ENCODE peak calls at places on chromosomes 1 and 21, in seven cellular contexts. One of them, this sample, is unnamed.

GRCh38 chr1:1281533-1282321 is 1.5 kb downstream of the SCNN1D start:
- DNase-seq in PC-3: peak; percentile 97
- DNase-seq in ovary: no peak
- DNase-seq in IMR-90: peak; percentile 81
- DNase-seq in kidney: peak; percentile 92
- DNase-seq in progenitor cell of endocrine pancreas: no peak
- DNase-seq in body of pancreas: peak; percentile 84
- DNase-seq in this sample: no peak

GRCh38 chr1:36300526-36300925 is 5.6 kb upstream of the SH3D21 start:
- DNase-seq in ovary: no peak
- DNase-seq in PC-3: peak; percentile 76
- DNase-seq in progenitor cell of endocrine pancreas: no peak
- DNase-seq in body of pancreas: no peak
- DNase-seq in kidney: no peak
- DNase-seq in IMR-90: peak; percentile 53
- DNase-seq in this sample: no peak

GRCh38 chr1:39808784-39809517 is 20.3 kb upstream of the BMP8B start:
- DNase-seq in kidney: no peak
- DNase-seq in PC-3: no peak
- DNase-seq in body of pancreas: no peak
- DNase-seq in IMR-90: no peak
- DNase-seq in progenitor cell of endocrine pancreas: no peak
- DNase-seq in ovary: no peak
- DNase-seq in this sample: no peak

GRCh38 chr1:227318852-227319607 is 738 bp upstream of the CDC42BPA start:
- DNase-seq in body of pancreas: peak; percentile 40
- DNase-seq in progenitor cell of endocrine pancreas: no peak
- DNase-seq in PC-3: peak; percentile 76
- DNase-seq in ovary: peak; percentile 63
- DNase-seq in IMR-90: peak; percentile 56
- DNase-seq in kidney: peak; percentile 81
- DNase-seq in this sample: no peak

GRCh38 chr1:176522310-176522846 is 59.4 kb downstream of the PAPPA2 start:
- DNase-seq in body of pancreas: no peak
- DNase-seq in kidney: no peak
- DNase-seq in PC-3: peak; percentile 35
- DNase-seq in IMR-90: no peak
- DNase-seq in progenitor cell of endocrine pancreas: no peak
- DNase-seq in ovary: no peak
- DNase-seq in this sample: no peak

GRCh38 chr1:100494393-100495084 is 43.4 kb upstream of the GPR88 start:
- DNase-seq in IMR-90: peak; percentile 84
- DNase-seq in progenitor cell of endocrine pancreas: no peak
- DNase-seq in PC-3: peak; percentile 81
- DNase-seq in ovary: no peak
- DNase-seq in body of pancreas: no peak
- DNase-seq in kidney: no peak
- DNase-seq in this sample: no peak

GRCh38 chr1:9100471-9101043 is 28.3 kb downstream of the GPR157 start:
- DNase-seq in IMR-90: peak; percentile 83
- DNase-seq in kidney: no peak
- DNase-seq in progenitor cell of endocrine pancreas: no peak
- DNase-seq in body of pancreas: no peak
- DNase-seq in PC-3: no peak
- DNase-seq in ovary: no peak
- DNase-seq in this sample: no peak

GRCh38 chr1:47690341-47691244 is 252.7 kb downstream of the FOXD2 start:
- DNase-seq in progenitor cell of endocrine pancreas: no peak
- DNase-seq in PC-3: no peak
- DNase-seq in kidney: no peak
- DNase-seq in IMR-90: no peak
- DNase-seq in ovary: no peak
- DNase-seq in body of pancreas: no peak
- DNase-seq in this sample: peak; percentile 13

GRCh38 chr1:195908121-195908520 is 700.1 kb downstream of the KCNT2 start:
- DNase-seq in ovary: no peak
- DNase-seq in IMR-90: peak; percentile 63
- DNase-seq in kidney: no peak
- DNase-seq in progenitor cell of endocrine pancreas: no peak
- DNase-seq in body of pancreas: no peak
- DNase-seq in PC-3: peak; percentile 4
- DNase-seq in this sample: no peak

GRCh38 chr1:154822717-154823116 is 47.4 kb downstream of the KCNN3 start:
- DNase-seq in PC-3: no peak
- DNase-seq in progenitor cell of endocrine pancreas: no peak
- DNase-seq in kidney: no peak
- DNase-seq in IMR-90: no peak
- DNase-seq in ovary: no peak
- DNase-seq in body of pancreas: no peak
- DNase-seq in this sample: no peak

GRCh38 chr1:184626076-184627011 is 128.3 kb downstream of the EDEM3 start:
- DNase-seq in IMR-90: no peak
- DNase-seq in progenitor cell of endocrine pancreas: no peak
- DNase-seq in body of pancreas: no peak
- DNase-seq in PC-3: no peak
- DNase-seq in ovary: peak; percentile 25
- DNase-seq in kidney: no peak
- DNase-seq in this sample: no peak

GRCh38 chr21:15804247-15804985 is 74.6 kb downstream of the USP25 start:
- DNase-seq in body of pancreas: no peak
- DNase-seq in IMR-90: no peak
- DNase-seq in kidney: no peak
- DNase-seq in PC-3: no peak
- DNase-seq in ovary: no peak
- DNase-seq in progenitor cell of endocrine pancreas: no peak
- DNase-seq in this sample: no peak

GRCh38 chr1:32612189-32612881 is 38.0 kb downstream of the ZBTB8OS start:
- DNase-seq in progenitor cell of endocrine pancreas: peak; percentile 78
- DNase-seq in IMR-90: peak; percentile 51
- DNase-seq in PC-3: peak; percentile 87
- DNase-seq in kidney: peak; percentile 92
- DNase-seq in ovary: peak; percentile 66
- DNase-seq in body of pancreas: peak; percentile 91
- DNase-seq in this sample: peak; percentile 83

GRCh38 chr1:208183977-208184901 is 59.9 kb downstream of the PLXNA2 start:
- DNase-seq in progenitor cell of endocrine pancreas: no peak
- DNase-seq in IMR-90: peak; percentile 40
- DNase-seq in body of pancreas: no peak
- DNase-seq in PC-3: peak; percentile 99
- DNase-seq in ovary: peak; percentile 46
- DNase-seq in kidney: no peak
- DNase-seq in this sample: no peak

GRCh38 chr1:68819190-68819829 is 322.4 kb upstream of the DEPDC1 start:
- DNase-seq in kidney: no peak
- DNase-seq in IMR-90: peak; percentile 1
- DNase-seq in ovary: no peak
- DNase-seq in progenitor cell of endocrine pancreas: no peak
- DNase-seq in PC-3: peak; percentile 5
- DNase-seq in body of pancreas: no peak
- DNase-seq in this sample: no peak

GRCh38 chr1:185068362-185068761 is 23.0 kb downstream of the RNF2 start:
- DNase-seq in PC-3: no peak
- DNase-seq in body of pancreas: no peak
- DNase-seq in ovary: no peak
- DNase-seq in progenitor cell of endocrine pancreas: no peak
- DNase-seq in IMR-90: no peak
- DNase-seq in kidney: no peak
- DNase-seq in this sample: no peak

GRCh38 chr1:41500378-41500777 is 15.9 kb upstream of the EDN2 start:
- DNase-seq in PC-3: peak; percentile 94
- DNase-seq in kidney: peak; percentile 93
- DNase-seq in body of pancreas: peak; percentile 92
- DNase-seq in ovary: no peak
- DNase-seq in IMR-90: no peak
- DNase-seq in progenitor cell of endocrine pancreas: no peak
- DNase-seq in this sample: no peak

GRCh38 chr21:36087362-36088138 is 17.7 kb downstream of the CBR1 start:
- DNase-seq in kidney: no peak
- DNase-seq in IMR-90: peak; percentile 23
- DNase-seq in body of pancreas: no peak
- DNase-seq in PC-3: no peak
- DNase-seq in ovary: no peak
- DNase-seq in progenitor cell of endocrine pancreas: no peak
- DNase-seq in this sample: no peak

GRCh38 chr1:181134543-181135461 is 46.3 kb downstream of the IER5 start:
- DNase-seq in ovary: no peak
- DNase-seq in body of pancreas: peak; percentile 61
- DNase-seq in progenitor cell of endocrine pancreas: no peak
- DNase-seq in PC-3: peak; percentile 53
- DNase-seq in kidney: peak; percentile 74
- DNase-seq in IMR-90: peak; percentile 77
- DNase-seq in this sample: no peak

GRCh38 chr1:156860639-156861423 is at the start of gene NTRK1:
- DNase-seq in kidney: no peak
- DNase-seq in progenitor cell of endocrine pancreas: no peak
- DNase-seq in IMR-90: no peak
- DNase-seq in body of pancreas: no peak
- DNase-seq in PC-3: peak; percentile 38
- DNase-seq in ovary: no peak
- DNase-seq in this sample: no peak

GRCh38 chr1:46491500-46492268 is 2.0 kb downstream of the DMBX1 start:
- DNase-seq in IMR-90: no peak
- DNase-seq in body of pancreas: no peak
- DNase-seq in ovary: no peak
- DNase-seq in kidney: peak; percentile 39
- DNase-seq in progenitor cell of endocrine pancreas: no peak
- DNase-seq in PC-3: no peak
- DNase-seq in this sample: no peak

GRCh38 chr1:225449261-225449660 is 21.4 kb upstream of the LBR start:
- DNase-seq in progenitor cell of endocrine pancreas: no peak
- DNase-seq in ovary: no peak
- DNase-seq in IMR-90: no peak
- DNase-seq in PC-3: peak; percentile 96
- DNase-seq in kidney: no peak
- DNase-seq in body of pancreas: no peak
- DNase-seq in this sample: no peak

GRCh38 chr1:70140343-70140742 is 65.0 kb downstream of the LRRC40 start:
- DNase-seq in PC-3: no peak
- DNase-seq in kidney: no peak
- DNase-seq in ovary: peak; percentile 15
- DNase-seq in progenitor cell of endocrine pancreas: no peak
- DNase-seq in body of pancreas: no peak
- DNase-seq in IMR-90: peak; percentile 78
- DNase-seq in this sample: no peak

GRCh38 chr1:70140894-70141293 is 64.5 kb downstream of the LRRC40 start:
- DNase-seq in IMR-90: peak; percentile 25
- DNase-seq in body of pancreas: no peak
- DNase-seq in ovary: no peak
- DNase-seq in PC-3: no peak
- DNase-seq in kidney: no peak
- DNase-seq in progenitor cell of endocrine pancreas: no peak
- DNase-seq in this sample: no peak

GRCh38 chr1:70143052-70143659 is 62.2 kb downstream of the LRRC40 start:
- DNase-seq in ovary: no peak
- DNase-seq in progenitor cell of endocrine pancreas: no peak
- DNase-seq in PC-3: peak; percentile 22
- DNase-seq in body of pancreas: no peak
- DNase-seq in kidney: no peak
- DNase-seq in IMR-90: peak; percentile 75
- DNase-seq in this sample: no peak

GRCh38 chr1:70146488-70146887 is 58.9 kb downstream of the LRRC40 start:
- DNase-seq in body of pancreas: no peak
- DNase-seq in ovary: no peak
- DNase-seq in PC-3: peak; percentile 78
- DNase-seq in progenitor cell of endocrine pancreas: no peak
- DNase-seq in IMR-90: peak; percentile 78
- DNase-seq in kidney: no peak
- DNase-seq in this sample: no peak

GRCh38 chr1:70142120-70142519 is 63.3 kb downstream of the LRRC40 start:
- DNase-seq in progenitor cell of endocrine pancreas: no peak
- DNase-seq in IMR-90: peak; percentile 45
- DNase-seq in kidney: no peak
- DNase-seq in ovary: no peak
- DNase-seq in body of pancreas: no peak
- DNase-seq in PC-3: peak; percentile 43
- DNase-seq in this sample: no peak
- TF ChIP-seq CTCF in progenitor cell of endocrine pancreas: peak; percentile 43
- TF ChIP-seq CTCF in IMR-90: peak; percentile 43
- TF ChIP-seq CTCF in kidney: peak; percentile 3
- TF ChIP-seq CTCF in ovary: no peak
- TF ChIP-seq CTCF in body of pancreas: peak; percentile 13
- TF ChIP-seq CTCF in PC-3: peak; percentile 68
- TF ChIP-seq CTCF in this sample: peak; percentile 41

GRCh38 chr1:170978371-170978900 is 43.1 kb downstream of the MROH9 start:
- DNase-seq in IMR-90: no peak
- DNase-seq in PC-3: no peak
- DNase-seq in progenitor cell of endocrine pancreas: no peak
- DNase-seq in kidney: no peak
- DNase-seq in ovary: no peak
- DNase-seq in body of pancreas: no peak
- DNase-seq in this sample: no peak
- TF ChIP-seq CTCF in IMR-90: no peak
- TF ChIP-seq CTCF in PC-3: no peak
- TF ChIP-seq CTCF in progenitor cell of endocrine pancreas: no peak
- TF ChIP-seq CTCF in kidney: no peak
- TF ChIP-seq CTCF in ovary: no peak
- TF ChIP-seq CTCF in body of pancreas: no peak
- TF ChIP-seq CTCF in this sample: no peak

GRCh38 chr1:167555971-167556714 is 2.6 kb upstream of the CREG1 start:
- DNase-seq in kidney: peak; percentile 82
- DNase-seq in ovary: peak; percentile 57
- DNase-seq in IMR-90: peak; percentile 67
- DNase-seq in body of pancreas: peak; percentile 84
- DNase-seq in PC-3: peak; percentile 94
- DNase-seq in progenitor cell of endocrine pancreas: peak; percentile 43
- DNase-seq in this sample: peak; percentile 77

GRCh38 chr1:167548059-167548932 is 5.3 kb downstream of the CREG1 start:
- DNase-seq in progenitor cell of endocrine pancreas: no peak
- DNase-seq in ovary: no peak
- DNase-seq in PC-3: no peak
- DNase-seq in body of pancreas: no peak
- DNase-seq in kidney: no peak
- DNase-seq in IMR-90: peak; percentile 53
- DNase-seq in this sample: no peak

GRCh38 chr1:167551359-167551758 is 2.2 kb downstream of the CREG1 start:
- DNase-seq in ovary: no peak
- DNase-seq in IMR-90: no peak
- DNase-seq in PC-3: no peak
- DNase-seq in kidney: no peak
- DNase-seq in body of pancreas: no peak
- DNase-seq in progenitor cell of endocrine pancreas: no peak
- DNase-seq in this sample: no peak

GRCh38 chr1:167554028-167554779 is 642 bp upstream of the CREG1 start:
- DNase-seq in body of pancreas: peak; percentile 27
- DNase-seq in IMR-90: no peak
- DNase-seq in kidney: no peak
- DNase-seq in PC-3: no peak
- DNase-seq in ovary: no peak
- DNase-seq in progenitor cell of endocrine pancreas: no peak
- DNase-seq in this sample: no peak

GRCh38 chr1:167553136-167554027 is at the start of gene CREG1:
- DNase-seq in PC-3: peak; percentile 97
- DNase-seq in kidney: peak; percentile 98
- DNase-seq in ovary: peak; percentile 90
- DNase-seq in progenitor cell of endocrine pancreas: peak; percentile 93
- DNase-seq in body of pancreas: peak; percentile 96
- DNase-seq in IMR-90: peak; percentile 78
- DNase-seq in this sample: peak; percentile 95
- TF ChIP-seq CTCF in PC-3: no peak
- TF ChIP-seq CTCF in kidney: peak; percentile 8
- TF ChIP-seq CTCF in ovary: no peak
- TF ChIP-seq CTCF in progenitor cell of endocrine pancreas: peak; percentile 22
- TF ChIP-seq CTCF in body of pancreas: no peak
- TF ChIP-seq CTCF in IMR-90: no peak
- TF ChIP-seq CTCF in this sample: no peak

GRCh38 chr1:67214420-67215174 is 48.3 kb downstream of the IL23R start:
- DNase-seq in body of pancreas: peak; percentile 52
- DNase-seq in kidney: no peak
- DNase-seq in progenitor cell of endocrine pancreas: no peak
- DNase-seq in ovary: no peak
- DNase-seq in PC-3: peak; percentile 68
- DNase-seq in IMR-90: peak; percentile 29
- DNase-seq in this sample: no peak
- TF ChIP-seq CTCF in body of pancreas: peak; percentile 57
- TF ChIP-seq CTCF in kidney: peak; percentile 33
- TF ChIP-seq CTCF in progenitor cell of endocrine pancreas: peak; percentile 78
- TF ChIP-seq CTCF in ovary: no peak
- TF ChIP-seq CTCF in PC-3: peak; percentile 79
- TF ChIP-seq CTCF in IMR-90: peak; percentile 55
- TF ChIP-seq CTCF in this sample: peak; percentile 77